ENCODE peak calls at places on chromosome 6, in seven cellular contexts. Q is fibroblast of lung; T is BE2C; F is CD8-positive, alpha-beta memory T cell; N is cardiac muscle cell; W is mammary epithelial cell; E is naive thymus-derived CD4-positive, alpha-beta T cell. G is an unnamed sample.

GRCh38 chr6:137240168-137240567 is 21.0 kb upstream of the IFNGR1 start:
- DNase-seq in Q (peak; percentile 97), T (no peak), F (no peak), N (peak; percentile 95), W (peak; percentile 91), E (no peak), G (peak; percentile 79)

GRCh38 chr6:110041149-110041548 is 63.0 kb downstream of the GPR6 start:
- DNase-seq in Q (no peak), T (no peak), F (no peak), N (no peak), W (no peak), E (no peak), G (no peak)

GRCh38 chr6:16999486-17000436 is 102.1 kb upstream of the STMND1 start:
- DNase-seq in Q (peak; percentile 96), T (no peak), F (no peak), N (peak; percentile 76), W (peak; percentile 50), E (no peak), G (no peak)

GRCh38 chr6:170177383-170178265 is 113.3 kb downstream of the DLL1 start:
- DNase-seq in Q (no peak), T (no peak), F (peak; percentile 15), N (no peak), W (no peak), E (no peak), G (no peak)

GRCh38 chr6:53768636-53769035 is 26.2 kb upstream of the LRRC1 start:
- DNase-seq in Q (no peak), T (no peak), F (no peak), N (no peak), W (no peak), E (no peak), G (no peak)

GRCh38 chr6:148657053-148657452 is 89.8 kb upstream of the UST start:
- DNase-seq in Q (peak; percentile 88), T (no peak), F (no peak), N (peak; percentile 96), W (peak; percentile 47), E (no peak), G (peak; percentile 65)

GRCh38 chr6:112796712-112797111 is 449.6 kb downstream of the RFPL4B start:
- DNase-seq in Q (no peak), T (no peak), F (no peak), N (no peak), W (no peak), E (no peak), G (no peak)

GRCh38 chr6:158502593-158502950 is 57.3 kb upstream of the TMEM181 start:
- DNase-seq in Q (no peak), T (no peak), F (no peak), N (no peak), W (no peak), E (no peak), G (no peak)

GRCh38 chr6:51618563-51618962 is 468.9 kb downstream of the PKHD1 start:
- DNase-seq in Q (no peak), T (no peak), F (no peak), N (no peak), W (no peak), E (no peak), G (no peak)

GRCh38 chr6:68651018-68651985 is 16.2 kb downstream of the ADGRB3 start:
- DNase-seq in Q (peak; percentile 95), T (no peak), F (no peak), N (peak; percentile 73), W (no peak), E (no peak), G (no peak)

GRCh38 chr6:166029506-166029905 is 138.1 kb downstream of the TBXT start:
- DNase-seq in Q (no peak), T (no peak), F (no peak), N (no peak), W (no peak), E (no peak), G (no peak)

GRCh38 chr6:45743028-45743615 is 272.5 kb downstream of the CLIC5 start:
- DNase-seq in Q (no peak), T (no peak), F (no peak), N (peak; percentile 18), W (no peak), E (no peak), G (no peak)

GRCh38 chr6:135937126-135937525 is 85.6 kb downstream of the PDE7B start:
- DNase-seq in Q (no peak), T (no peak), F (no peak), N (no peak), W (no peak), E (no peak), G (no peak)

GRCh38 chr6:107712523-107713213 is 111.4 kb downstream of the SCML4 start:
- DNase-seq in Q (peak; percentile 79), T (peak; percentile 28), F (no peak), N (peak; percentile 33), W (peak; percentile 91), E (no peak), G (no peak)

GRCh38 chr6:151068761-151069312 is 170.9 kb upstream of the AKAP12 start:
- DNase-seq in Q (peak; percentile 66), T (no peak), F (no peak), N (peak; percentile 46), W (peak; percentile 8), E (no peak), G (no peak)

GRCh38 chr6:101150226-101150625 is 243.3 kb upstream of the GRIK2 start:
- DNase-seq in Q (no peak), T (no peak), F (no peak), N (no peak), W (no peak), E (no peak), G (no peak)

GRCh38 chr6:137019476-137020272 is 25.1 kb downstream of the IL20RA start:
- DNase-seq in Q (no peak), T (peak; percentile 46), F (no peak), N (no peak), W (no peak), E (no peak), G (no peak)

GRCh38 chr6:14882394-14883073 is 363.3 kb upstream of the JARID2 start:
- DNase-seq in Q (peak; percentile 32), T (no peak), F (no peak), N (no peak), W (no peak), E (no peak), G (no peak)

GRCh38 chr6:6610031-6610591 is 21.6 kb downstream of the LY86 start:
- DNase-seq in Q (no peak), T (no peak), F (peak; percentile 23), N (no peak), W (no peak), E (peak; percentile 81), G (no peak)

GRCh38 chr6:33995046-33995872 is 150.6 kb downstream of the GRM4 start:
- DNase-seq in Q (no peak), T (peak; percentile 72), F (no peak), N (no peak), W (no peak), E (no peak), G (no peak)

GRCh38 chr6:170464524-170464979 is 88.6 kb downstream of the PSMB1 start:
- DNase-seq in Q (no peak), T (no peak), F (peak; percentile 12), N (no peak), W (no peak), E (no peak), G (no peak)

GRCh38 chr6:170471458-170471857 is 81.6 kb downstream of the PSMB1 start:
- DNase-seq in Q (peak; percentile 40), T (no peak), F (no peak), N (no peak), W (no peak), E (no peak), G (no peak)

GRCh38 chr6:6686748-6687601 is 98.5 kb downstream of the LY86 start:
- DNase-seq in Q (peak; percentile 63), T (peak; percentile 98), F (no peak), N (peak; percentile 88), W (peak; percentile 93), E (no peak), G (peak; percentile 82)

GRCh38 chr6:52361347-52361944 is 505 bp upstream of the PAQR8 start:
- DNase-seq in Q (peak; percentile 51), T (no peak), F (peak; percentile 13), N (no peak), W (no peak), E (no peak), G (peak; percentile 48)

DNA sequence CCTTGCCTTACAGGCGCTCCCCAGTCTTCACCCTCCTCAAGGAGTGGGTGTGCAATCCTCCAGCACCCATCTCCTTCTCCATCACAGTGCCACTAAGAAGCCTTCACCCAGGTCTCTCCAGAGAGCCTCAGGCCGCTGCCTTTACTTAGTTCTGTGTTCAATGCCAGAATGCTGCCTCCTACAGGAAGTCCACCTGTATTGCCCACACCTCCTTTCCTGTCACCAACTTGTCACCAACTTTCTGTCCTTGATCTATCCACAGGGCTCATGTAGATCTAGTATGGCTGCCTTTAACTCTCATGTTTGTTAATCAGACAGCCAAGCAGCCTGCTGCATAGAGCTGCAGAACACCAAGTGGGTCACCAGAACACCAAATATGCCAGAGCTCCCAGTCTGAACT is 546 bp upstream of the LST1 start:
- DNase-seq in Q (no peak), T (no peak), F (no peak), N (no peak), W (no peak), E (peak; percentile 48), G (no peak)
- H3K4me1 ChIP-seq in Q (no peaks in the 10 kb centered on the region), T (peaks cover 13% of the 10 kb centered on the region), F (peaks cover 74% of the 10 kb centered on the region), N (peaks cover 3% of the 10 kb centered on the region), W (peaks cover 7% of the 10 kb centered on the region), E (peaks cover 63% of the 10 kb centered on the region), G (no peaks in the 10 kb centered on the region)

DNA sequence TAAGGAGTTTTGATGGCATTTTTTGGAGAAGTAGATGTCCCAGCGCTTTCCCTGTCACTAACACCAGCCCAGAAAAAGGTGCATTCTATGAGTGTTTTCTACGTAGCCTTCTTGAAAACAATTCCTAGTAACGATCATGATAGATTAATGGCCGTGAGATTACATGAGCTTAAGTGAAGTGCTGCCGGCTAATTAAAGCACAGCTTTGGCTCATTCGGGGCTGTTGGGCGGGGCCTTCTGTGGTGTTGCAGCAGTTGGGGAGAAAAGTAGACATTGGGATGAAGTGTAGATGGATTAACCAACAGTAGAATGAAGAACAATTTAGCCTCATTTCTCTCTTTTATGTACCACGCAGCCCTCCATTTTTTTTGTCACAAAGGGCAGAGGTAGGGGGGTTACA is 20.8 kb upstream of the TRAF3IP2 start:
- DNase-seq in Q (no peak), T (no peak), F (no peak), N (no peak), W (no peak), E (no peak), G (no peak)
- H3K4me3 ChIP-seq in Q (peak overlapping the region; percentile 1), T (no peak overlapping the region), F (no peak overlapping the region), N (no peak overlapping the region), W (no peak overlapping the region), E (no peak overlapping the region), G (peak overlapping the region; percentile 38)

GRCh38 chr6:24566020-24566752 is 71.4 kb downstream of the ALDH5A1 start:
- DNase-seq in Q (peak; percentile 1), T (no peak), F (no peak), N (no peak), W (no peak), E (no peak), G (no peak)
- H3K36me3 ChIP-seq in Q (no peaks in the 10 kb centered on the region), T (no peaks in the 10 kb centered on the region), F (no peaks in the 10 kb centered on the region), N (no peaks in the 10 kb centered on the region), W (no peaks in the 10 kb centered on the region), E (no peaks in the 10 kb centered on the region), G (no peaks in the 10 kb centered on the region)

DNA sequence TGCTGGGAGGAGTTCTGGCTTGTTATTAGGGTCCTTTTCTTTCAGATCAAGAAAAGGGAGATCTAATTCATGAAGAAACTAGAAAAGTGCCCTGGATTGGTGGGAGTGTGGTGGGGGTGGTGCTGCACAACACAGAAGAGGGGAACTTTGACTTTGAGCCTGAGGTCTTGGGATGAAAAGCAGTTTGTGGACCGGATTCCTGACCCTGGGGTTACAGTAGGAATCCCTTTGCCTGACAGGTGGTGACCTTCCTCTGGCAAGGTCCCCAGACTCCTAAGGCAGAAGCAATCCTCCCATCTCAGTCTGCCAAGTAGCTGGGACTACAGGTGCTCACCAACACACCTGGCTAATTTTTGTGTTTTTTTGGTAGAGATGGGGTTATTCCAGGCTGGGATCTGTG is 45.3 kb upstream of the IER3 start:
- DNase-seq in Q (no peak), T (no peak), F (no peak), N (no peak), W (no peak), E (no peak), G (peak; percentile 13)
- H3K4me1 ChIP-seq in Q (no peaks in the 10 kb centered on the region), T (no peaks in the 10 kb centered on the region), F (peaks cover 47% of the 10 kb centered on the region), N (peaks cover 6% of the 10 kb centered on the region), W (no peaks in the 10 kb centered on the region), E (peaks cover 19% of the 10 kb centered on the region), G (no peaks in the 10 kb centered on the region)

G was measured in aorta.